ENCODE peak calls at places on chromosome 17, in four cellular contexts. O is K562, Y is HepG2, C is GM12878. B is an unnamed sample.

GRCh38 chr17:57488856-57489255 is 232.5 kb downstream of the MSI2 start:
- DNase-seq in O (no peak), Y (no peak), C (no peak), B (no peak)

GRCh38 chr17:77836557-77837041 is 121.9 kb upstream of the TNRC6C start:
- DNase-seq in O (no peak), Y (no peak), C (no peak), B (no peak)

GRCh38 chr17:40086150-40087044 is 14.0 kb downstream of the NR1D1 start:
- DNase-seq in O (peak), Y (peak), C (no peak), B (peak)

GRCh38 chr17:75011788-75012319 is 616 bp upstream of the MRPL58 start:
- DNase-seq in O (peak), Y (peak), C (no peak), B (peak)

GRCh38 chr17:77649717-77650211 is 308.7 kb upstream of the TNRC6C start:
- DNase-seq in O (peak), Y (no peak), C (no peak), B (no peak)

GRCh38 chr17:7177954-7178477 is 1.2 kb downstream of the ASGR1 start:
- DNase-seq in O (peak), Y (peak), C (no peak), B (peak)

GRCh38 chr17:31499771-31500554 is 108.5 kb downstream of the RAB11FIP4 start:
- DNase-seq in O (no peak), Y (peak), C (no peak), B (peak)

GRCh38 chr17:12512712-12513355 is 152.9 kb upstream of the MYOCD start:
- DNase-seq in O (no peak), Y (no peak), C (no peak), B (no peak)

GRCh38 chr17:32590974-32591373 is 104.2 kb downstream of the CDK5R1 start:
- DNase-seq in O (no peak), Y (no peak), C (no peak), B (no peak)

GRCh38 chr17:40309031-40309937 is at the start of gene RARA:
- DNase-seq in O (peak), Y (peak), C (no peak), B (peak)

GRCh38 chr17:74276561-74277009 is 2.6 kb downstream of the DNAI2 start:
- DNase-seq in O (no peak), Y (no peak), C (no peak), B (no peak)

GRCh38 chr17:32627233-32628008 is 140.6 kb downstream of the CDK5R1 start:
- DNase-seq in O (no peak), Y (no peak), C (no peak), B (peak)

GRCh38 chr17:44219636-44220210 is at the start of gene UBTF:
- DNase-seq in O (peak), Y (peak), C (no peak), B (peak)

GRCh38 chr17:1211287-1211686 is 31.5 kb upstream of the ABR start:
- DNase-seq in O (no peak), Y (no peak), C (no peak), B (no peak)

GRCh38 chr17:61420745-61421398 is 21.2 kb downstream of the TBX2 start:
- DNase-seq in O (no peak), Y (no peak), C (no peak), B (no peak)

GRCh38 chr17:15930426-15930825 is 14.5 kb upstream of the ADORA2B start:
- DNase-seq in O (no peak), Y (no peak), C (no peak), B (no peak)

GRCh38 chr17:66506641-66507040 is 204.2 kb downstream of the PRKCA start:
- DNase-seq in O (no peak), Y (no peak), C (no peak), B (no peak)

GRCh38 chr17:21289902-21290571 is 5.5 kb downstream of the MAP2K3 start:
- DNase-seq in O (no peak), Y (no peak), C (no peak), B (no peak)

GRCh38 chr17:43880420-43880991 is 26.8 kb downstream of the MPP2 start:
- DNase-seq in O (peak), Y (peak), C (no peak), B (peak)

GRCh38 chr17:16428098-16428882 is 12.9 kb downstream of the TRPV2 start:
- DNase-seq in O (peak), Y (peak), C (no peak), B (peak)

GRCh38 chr17:50149425-50150353 is 788 bp downstream of the PPP1R9B start:
- DNase-seq in O (no peak), Y (no peak), C (no peak), B (peak)

GRCh38 chr17:65074778-65075250 is 18.3 kb upstream of the GNA13 start:
- DNase-seq in O (peak), Y (peak), C (no peak), B (no peak)

GRCh38 chr17:50421308-50422031 is 4.5 kb upstream of the ACSF2 start:
- DNase-seq in O (no peak), Y (no peak), C (no peak), B (no peak)

GRCh38 chr17:38600906-38601305 is 4.8 kb downstream of the SRCIN1 start:
- DNase-seq in O (peak), Y (no peak), C (no peak), B (peak)

GRCh38 chr17:77140878-77141767 is at the start of gene SEC14L1:
- DNase-seq in O (peak), Y (peak), C (no peak), B (peak)

GRCh38 chr17:81553018-81553615 is 964 bp upstream of the FAAP100 start:
- DNase-seq in O (peak), Y (peak), C (peak), B (peak)

GRCh38 chr17:66417300-66417719 is 114.9 kb downstream of the PRKCA start:
- DNase-seq in O (no peak), Y (peak), C (no peak), B (no peak)

GRCh38 chr17:43547659-43548256 is 1.6 kb upstream of the ETV4 start:
- DNase-seq in O (no peak), Y (no peak), C (no peak), B (no peak)

GRCh38 chr17:38702166-38702899 is 2.7 kb upstream of the MLLT6 start:
- DNase-seq in O (peak), Y (peak), C (no peak), B (peak)

GRCh38 chr17:15971108-15971507 is 26.2 kb downstream of the ADORA2B start:
- DNase-seq in O (no peak), Y (no peak), C (no peak), B (peak)

GRCh38 chr17:28348979-28349378 is 8.3 kb downstream of the POLDIP2 start:
- DNase-seq in O (no peak), Y (no peak), C (no peak), B (no peak)

GRCh38 chr17:68399638-68400403 is 57.5 kb downstream of the WIPI1 start:
- DNase-seq in O (no peak), Y (no peak), C (no peak), B (no peak)

GRCh38 chr17:31686495-31686894 is 172.5 kb downstream of the COPRS start:
- DNase-seq in O (peak), Y (no peak), C (no peak), B (no peak)

GRCh38 chr17:63639125-63639524 is 16.9 kb downstream of the MAP3K3 start:
- DNase-seq in O (no peak), Y (peak), C (no peak), B (no peak)

GRCh38 chr17:52157161-52157560 is 1.4 kb downstream of the CA10 start:
- DNase-seq in O (no peak), Y (no peak), C (no peak), B (peak)

GRCh38 chr17:27578718-27579085 is 52.3 kb upstream of the LGALS9 start:
- DNase-seq in O (peak), Y (peak), C (peak), B (no peak)

DNA sequence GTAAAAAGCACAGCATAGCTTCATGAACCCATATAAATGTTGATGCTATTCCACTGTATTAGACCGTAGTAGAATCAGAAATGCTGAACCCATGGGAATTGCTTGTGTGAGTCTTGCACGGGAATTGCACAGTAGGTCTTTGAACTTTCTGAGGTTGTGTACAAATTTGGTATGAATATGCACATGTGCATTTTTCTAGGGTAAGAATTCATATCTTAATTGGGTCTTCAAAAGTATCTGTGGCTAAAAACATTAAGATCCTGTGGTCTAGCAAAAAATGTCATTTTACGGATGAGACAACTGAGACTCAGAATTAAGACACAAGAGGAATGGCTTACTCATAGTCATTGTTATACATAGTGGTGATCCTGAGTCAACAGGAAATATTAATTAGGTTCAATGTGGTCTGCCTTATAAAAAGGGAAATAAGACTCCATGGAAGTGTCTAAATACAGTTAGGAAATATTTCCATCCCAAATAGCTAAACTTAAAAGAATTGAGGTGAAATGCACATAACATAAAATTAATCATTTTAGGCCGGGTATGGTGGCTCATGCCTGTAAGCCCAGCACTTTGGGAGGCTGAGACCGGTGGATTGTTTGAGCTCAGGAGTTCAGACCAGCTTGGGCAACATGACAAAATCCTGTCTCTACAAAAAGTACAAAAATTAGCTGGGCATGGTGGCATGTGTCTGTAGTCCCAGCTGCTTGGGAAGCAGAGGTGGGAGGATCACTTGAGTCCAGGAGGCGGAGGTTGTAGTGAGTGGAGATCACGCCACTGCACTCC is 22.8 kb downstream of the TAOK1 start:
- DNase-seq in O (no peak), Y (no peak), C (no peak), B (no peak)
- TF ChIP-seq JUNB in O (no peak), Y (no peak), C (no peak), B (no peak)

GRCh38 chr17:55266051-55266957 is 1.5 kb downstream of the HLF start:
- DNase-seq in O (no peak), Y (peak), C (no peak), B (peak)
- TF ChIP-seq EZH2 in O (no peak), Y (no peak), C (no peak), B (no peak)

DNA sequence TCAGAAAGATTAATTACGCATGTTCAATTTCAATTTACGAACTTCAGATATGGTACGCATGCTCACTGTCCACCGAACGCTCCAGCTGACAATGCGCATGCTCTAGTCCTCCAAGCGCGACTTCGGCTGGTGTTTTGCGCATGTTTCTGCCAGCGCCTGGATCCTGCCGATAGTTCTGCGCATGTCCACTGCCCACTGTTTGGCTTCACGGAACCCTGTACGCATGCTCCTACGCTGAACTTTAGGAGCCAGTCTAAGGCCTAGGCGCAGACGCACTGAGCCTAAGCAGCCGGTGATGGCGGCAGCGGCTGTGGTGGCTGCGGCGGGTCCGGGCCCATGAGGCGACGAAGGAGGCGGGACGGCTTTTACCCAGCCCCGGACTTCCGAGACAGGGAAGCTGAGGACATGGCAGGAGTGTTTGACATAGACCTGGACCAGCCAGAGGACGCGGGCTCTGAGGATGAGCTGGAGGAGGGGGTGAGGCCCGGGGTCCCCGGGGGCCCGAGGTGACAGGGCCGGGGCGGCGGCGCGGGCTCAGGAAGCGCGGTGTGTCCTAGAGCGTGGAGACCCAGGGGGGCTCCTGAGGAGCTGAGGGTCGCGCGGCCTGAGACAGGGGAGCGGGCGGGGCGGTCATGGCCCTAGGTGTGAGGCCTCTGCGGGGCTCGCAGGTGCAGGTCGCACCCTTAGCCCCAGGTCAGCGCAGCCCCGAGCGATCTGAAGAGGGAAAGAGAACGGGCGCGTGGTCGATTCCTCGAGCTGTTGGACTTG is at the start of the genes RPS6KB1 and TUBD1:
- DNase-seq in O (peak), Y (peak), C (peak), B (peak)
- TF ChIP-seq CTCF in O (no peak), Y (no peak), C (no peak), B (no peak)

DNA sequence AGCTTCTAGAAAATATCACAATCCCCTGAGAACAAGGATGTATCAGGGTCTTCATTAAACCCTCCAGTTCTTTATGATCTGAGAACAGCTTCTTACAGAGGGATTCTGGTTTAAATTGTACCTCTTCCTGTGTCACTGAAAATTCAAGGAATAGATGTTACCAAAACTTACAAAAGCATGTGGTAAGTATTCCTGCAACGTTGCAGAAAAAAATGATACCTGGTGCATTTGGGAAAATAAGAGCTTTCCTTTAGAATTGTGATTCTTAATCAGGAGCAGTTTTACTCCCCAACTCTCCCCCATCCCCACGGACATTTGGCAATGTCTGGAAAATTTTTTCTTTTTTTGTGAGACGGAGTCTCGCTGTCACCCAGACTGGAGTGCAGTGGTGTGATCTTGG is 7.3 kb downstream of the SLFN14 start:
- DNase-seq in O (no peak), Y (no peak), C (no peak), B (no peak)
- TF ChIP-seq JUNB in O (no peak), Y (no peak), C (no peak), B (no peak)

GRCh38 chr17:4739122-4740024 is at the start of the genes CXCL16 and ZMYND15:
- DNase-seq in O (peak), Y (no peak), C (no peak), B (peak)
- TF ChIP-seq EZH2 in O (peak), Y (no peak), C (no peak), B (no peak)

DNA sequence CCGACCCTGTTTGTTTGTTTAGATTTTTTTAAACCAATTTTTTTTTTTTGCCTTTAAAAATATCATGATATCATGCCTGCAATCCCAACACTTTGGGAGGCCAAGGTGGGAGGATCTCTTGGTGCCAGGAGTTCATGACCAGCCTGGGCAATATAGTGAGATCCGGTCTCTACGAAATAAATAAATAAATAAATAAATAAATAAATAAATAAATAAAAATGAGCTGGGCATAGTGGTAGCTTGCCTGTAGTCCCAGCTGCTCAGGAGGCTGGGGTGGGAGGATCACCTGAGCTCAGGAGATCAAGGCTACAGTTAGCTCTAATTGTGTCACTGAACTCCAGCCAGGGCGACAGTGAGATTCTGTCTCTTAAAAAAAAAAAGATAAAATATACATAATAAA is 8.1 kb upstream of the IGF2BP1 start:
- DNase-seq in O (no peak), Y (no peak), C (no peak), B (no peak)
- TF ChIP-seq CTCF in O (no peak), Y (no peak), C (no peak), B (no peak)

B was measured in GM23338.